ENCODE peak calls at places on chromosomes 13 and 19, in eight cellular contexts. One of them, this sample, is unnamed.

GRCh38 chr19:39996218-39996810 is 546 bp upstream of the ZNF546 start:
- DNase-seq in T-helper 9 cell: no peak
- DNase-seq in GM13977: peak
- DNase-seq in AG04449: no peak
- DNase-seq in activated gamma-delta T cell treated with Interleukin-2 at 50 U/mL for 16 hours: peak
- DNase-seq in AG04450: peak
- DNase-seq in amygdala: no peak
- DNase-seq in BE2C: peak
- DNase-seq in this sample: no peak

GRCh38 chr13:97490702-97491307 is 56.8 kb downstream of the RAP2A start:
- DNase-seq in T-helper 9 cell: no peak
- DNase-seq in GM13977: no peak
- DNase-seq in AG04449: no peak
- DNase-seq in activated gamma-delta T cell treated with Interleukin-2 at 50 U/mL for 16 hours: no peak
- DNase-seq in AG04450: no peak
- DNase-seq in amygdala: no peak
- DNase-seq in BE2C: no peak
- DNase-seq in this sample: no peak

GRCh38 chr13:40190656-40191100 is 475.8 kb downstream of the FOXO1 start:
- DNase-seq in T-helper 9 cell: peak
- DNase-seq in GM13977: no peak
- DNase-seq in AG04449: peak
- DNase-seq in activated gamma-delta T cell treated with Interleukin-2 at 50 U/mL for 16 hours: peak
- DNase-seq in AG04450: no peak
- DNase-seq in amygdala: peak
- DNase-seq in BE2C: peak
- DNase-seq in this sample: peak

GRCh38 chr19:54312436-54313362 is at the start of gene LILRA5:
- DNase-seq in T-helper 9 cell: no peak
- DNase-seq in GM13977: no peak
- DNase-seq in AG04449: no peak
- DNase-seq in activated gamma-delta T cell treated with Interleukin-2 at 50 U/mL for 16 hours: no peak
- DNase-seq in AG04450: no peak
- DNase-seq in amygdala: no peak
- DNase-seq in BE2C: no peak
- DNase-seq in this sample: no peak

GRCh38 chr19:35513975-35514809 is 743 bp upstream of the DMKN start:
- DNase-seq in T-helper 9 cell: no peak
- DNase-seq in GM13977: no peak
- DNase-seq in AG04449: no peak
- DNase-seq in activated gamma-delta T cell treated with Interleukin-2 at 50 U/mL for 16 hours: no peak
- DNase-seq in AG04450: no peak
- DNase-seq in amygdala: no peak
- DNase-seq in BE2C: peak
- DNase-seq in this sample: no peak

GRCh38 chr13:110485604-110486003 is 75.9 kb downstream of the RAB20 start:
- DNase-seq in T-helper 9 cell: no peak
- DNase-seq in GM13977: no peak
- DNase-seq in AG04449: no peak
- DNase-seq in activated gamma-delta T cell treated with Interleukin-2 at 50 U/mL for 16 hours: no peak
- DNase-seq in AG04450: no peak
- DNase-seq in amygdala: no peak
- DNase-seq in BE2C: no peak
- DNase-seq in this sample: no peak

GRCh38 chr13:28429685-28430290 is 65.1 kb downstream of the FLT1 start:
- DNase-seq in T-helper 9 cell: no peak
- DNase-seq in GM13977: peak
- DNase-seq in AG04449: no peak
- DNase-seq in activated gamma-delta T cell treated with Interleukin-2 at 50 U/mL for 16 hours: no peak
- DNase-seq in AG04450: no peak
- DNase-seq in amygdala: no peak
- DNase-seq in BE2C: no peak
- DNase-seq in this sample: no peak

GRCh38 chr13:20182231-20182846 is 10.4 kb downstream of the GJB2 start:
- DNase-seq in T-helper 9 cell: no peak
- DNase-seq in GM13977: peak
- DNase-seq in AG04449: peak
- DNase-seq in activated gamma-delta T cell treated with Interleukin-2 at 50 U/mL for 16 hours: peak
- DNase-seq in AG04450: peak
- DNase-seq in amygdala: peak
- DNase-seq in BE2C: peak
- DNase-seq in this sample: no peak

GRCh38 chr19:41646589-41647204 is 19.8 kb upstream of the CEACAM4 start:
- DNase-seq in T-helper 9 cell: peak
- DNase-seq in GM13977: no peak
- DNase-seq in AG04449: no peak
- DNase-seq in activated gamma-delta T cell treated with Interleukin-2 at 50 U/mL for 16 hours: peak
- DNase-seq in AG04450: no peak
- DNase-seq in amygdala: no peak
- DNase-seq in BE2C: peak
- DNase-seq in this sample: no peak